ENCODE peak calls at places on chromosome 12, in four cellular contexts. I is HCT116; Z is tibial nerve; W is CD8-positive, alpha-beta T cell. H is an unnamed sample.
A peak's percentile ranks its signal among the peaks of the same experiment; 100 is the strongest.

GRCh38 chr12:27970391-27970980 is 2.0 kb downstream of the PTHLH start:
- DNase-seq in I (no peak), W (no peak), Z (no peak), H (peak; percentile 34)

GRCh38 chr12:851343-851742 is 98.2 kb downstream of the RAD52 start:
- DNase-seq in W (no peak), Z (no peak), I (no peak), H (no peak)

GRCh38 chr12:53696285-53696654 is 20.4 kb upstream of the ATP5MC2 start:
- DNase-seq in I (peak; percentile 95), W (no peak), Z (no peak), H (peak; percentile 44)

GRCh38 chr12:115149279-115149678 is 465.3 kb upstream of the TBX3 start:
- DNase-seq in I (no peak), W (no peak), Z (no peak), H (no peak)

GRCh38 chr12:39145175-39145999 is 240.0 kb upstream of the CPNE8 start:
- DNase-seq in W (no peak), Z (peak; percentile 30), I (no peak), H (peak; percentile 70)

GRCh38 chr12:29374012-29374411 is 7.0 kb downstream of the ERGIC2 start:
- DNase-seq in Z (no peak), I (no peak), W (no peak), H (no peak)

GRCh38 chr12:47377414-47378221 is 297.9 kb upstream of the AMIGO2 start:
- DNase-seq in Z (peak; percentile 91), W (no peak), I (no peak), H (no peak)

GRCh38 chr12:108633534-108634224 is at the start of gene SELPLG:
- DNase-seq in W (peak; percentile 96), Z (no peak), I (no peak), H (no peak)

GRCh38 chr12:110537605-110538409 is 35.7 kb downstream of the RAD9B start:
- DNase-seq in W (no peak), I (no peak), Z (no peak), H (no peak)

GRCh38 chr12:95674631-95675030 is 115.9 kb downstream of the NTN4 start:
- DNase-seq in W (no peak), I (no peak), Z (no peak), H (no peak)

GRCh38 chr12:65495233-65495632 is 216.8 kb downstream of the MSRB3 start:
- DNase-seq in Z (no peak), W (no peak), I (peak; percentile 88), H (no peak)

GRCh38 chr12:5621329-5621728 is 189.4 kb downstream of the NTF3 start:
- DNase-seq in I (no peak), W (no peak), Z (no peak), H (no peak)

GRCh38 chr12:115132145-115132544 is 448.2 kb upstream of the TBX3 start:
- DNase-seq in I (no peak), Z (no peak), W (no peak), H (no peak)

GRCh38 chr12:52622349-52622748 is 4.0 kb upstream of the KRT73 start:
- DNase-seq in W (no peak), Z (no peak), I (no peak), H (no peak)

GRCh38 chr12:92431146-92431545 is 271.6 kb upstream of the PLEKHG7 start:
- DNase-seq in W (peak; percentile 29), Z (no peak), I (no peak), H (no peak)

GRCh38 chr12:27913999-27914614 is 58.4 kb downstream of the PTHLH start:
- DNase-seq in I (no peak), W (no peak), Z (no peak), H (no peak)

GRCh38 chr12:123389560-123390351 is 5.8 kb downstream of the KMT5A start:
- DNase-seq in Z (no peak), I (no peak), W (no peak), H (peak; percentile 19)

GRCh38 chr12:24718641-24719040 is 230.3 kb downstream of the BCAT1 start:
- DNase-seq in Z (no peak), W (no peak), I (no peak), H (no peak)

GRCh38 chr12:124523071-124523470 is 44.3 kb downstream of the NCOR2 start:
- DNase-seq in W (no peak), Z (no peak), I (no peak), H (no peak)

GRCh38 chr12:120940799-120941198 is 36.6 kb upstream of the SPPL3 start:
- DNase-seq in I (no peak), Z (no peak), W (no peak), H (no peak)

GRCh38 chr12:119803391-119803791 is 73.7 kb downstream of the CIT start:
- DNase-seq in Z (no peak), I (no peak), W (no peak), H (peak; percentile 30)

GRCh38 chr12:51238037-51238509 is 553 bp upstream of the DAZAP2 start:
- DNase-seq in Z (no peak), I (no peak), W (no peak), H (no peak)

GRCh38 chr12:14833952-14834351 is 9.4 kb downstream of the ART4 start:
- DNase-seq in Z (no peak), W (no peak), I (no peak), H (no peak)

GRCh38 chr12:51818567-51819300 is 29.8 kb downstream of the FIGNL2 start:
- DNase-seq in Z (no peak), I (no peak), W (no peak), H (no peak)

GRCh38 chr12:68470664-68471328 is 138.6 kb upstream of the MDM1 start:
- DNase-seq in I (no peak), W (no peak), Z (no peak), H (no peak)

GRCh38 chr12:12456637-12457036 is 99.8 kb downstream of the BORCS5 start:
- DNase-seq in Z (no peak), I (no peak), W (no peak), H (no peak)

GRCh38 chr12:252634-253033 is 10.0 kb downstream of the SLC6A13 start:
- DNase-seq in Z (no peak), I (no peak), W (no peak), H (no peak)

GRCh38 chr12:104524026-104524425 is 67.3 kb downstream of the CHST11 start:
- DNase-seq in I (no peak), W (no peak), Z (no peak), H (no peak)

GRCh38 chr12:49671051-49671765 is 36.0 kb downstream of the FMNL3 start:
- DNase-seq in I (no peak), Z (no peak), W (peak; percentile 80), H (no peak)

GRCh38 chr12:45130881-45131281 is 80.0 kb upstream of the DBX2 start:
- DNase-seq in W (no peak), I (peak; percentile 63), Z (no peak), H (peak; percentile 54)

GRCh38 chr12:95701275-95701674 is 89.3 kb downstream of the NTN4 start:
- DNase-seq in W (no peak), I (no peak), Z (no peak), H (no peak)

GRCh38 chr12:124568431-124569374 is 1.3 kb upstream of the NCOR2 start:
- DNase-seq in W (no peak), I (no peak), Z (peak; percentile 67), H (no peak)

GRCh38 chr12:122854554-122854953 is 19.3 kb downstream of the HIP1R start:
- DNase-seq in I (no peak), Z (no peak), W (peak; percentile 1), H (no peak)

GRCh38 chr12:11724888-11725310 is 75.4 kb downstream of the ETV6 start:
- DNase-seq in I (no peak), Z (no peak), W (no peak), H (no peak)

GRCh38 chr12:53798575-53798974 is 46.8 kb upstream of the CISTR start:
- DNase-seq in I (peak; percentile 47), W (no peak), Z (no peak), H (no peak)

GRCh38 chr12:69708649-69709048 is 9.5 kb upstream of the BEST3 start:
- DNase-seq in Z (no peak), W (no peak), I (no peak), H (no peak)
- TF ChIP-seq CTCF in Z (no peak), W (peak; percentile 14), I (peak; percentile 32), H (peak; percentile 53)

DNA sequence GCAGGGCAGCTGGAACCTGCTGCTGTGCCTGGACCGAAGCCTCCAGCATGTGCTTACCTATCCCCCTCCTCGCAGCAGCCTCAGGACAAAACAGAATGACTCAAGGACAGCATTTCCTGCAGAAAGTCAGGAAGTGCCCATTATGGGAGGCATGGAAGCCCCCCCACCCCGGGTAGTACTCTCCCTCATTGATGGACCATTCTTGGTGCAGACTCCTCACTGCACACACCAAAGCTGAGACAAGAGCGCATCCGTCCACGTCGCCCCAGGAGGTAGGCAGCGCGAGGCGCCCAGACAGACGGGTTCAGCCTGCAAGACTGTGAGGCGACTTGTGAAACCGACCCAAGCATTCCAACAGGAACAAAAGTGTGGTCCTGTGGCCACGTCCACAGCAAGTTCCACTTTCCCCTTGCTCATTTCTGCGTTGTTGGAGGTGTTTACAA is 243.9 kb upstream of the ATXN7L3B start:
- DNase-seq in Z (no peak), I (no peak), W (no peak), H (no peak)
- TF ChIP-seq CTCF in Z (no peak), I (no peak), W (no peak), H (no peak)

GRCh38 chr12:72472350-72472749 is 200.2 kb downstream of the TRHDE start:
- DNase-seq in I (no peak), Z (no peak), W (no peak), H (no peak)
- TF ChIP-seq CTCF in I (no peak), Z (no peak), W (no peak), H (no peak)

GRCh38 chr12:116274552-116275375 is 2.7 kb downstream of the MED13L start:
- DNase-seq in I (no peak), W (no peak), Z (no peak), H (no peak)

GRCh38 chr12:116277393-116278258 is at the start of gene MED13L:
- DNase-seq in I (peak; percentile 57), Z (peak; percentile 85), W (peak; percentile 89), H (peak; percentile 80)

GRCh38 chr12:116278259-116278595 is 734 bp upstream of the MED13L start:
- DNase-seq in W (no peak), Z (no peak), I (no peak), H (no peak)

GRCh38 chr12:116278667-116279066 is 1.2 kb upstream of the MED13L start:
- DNase-seq in W (no peak), I (no peak), Z (no peak), H (no peak)

DNA sequence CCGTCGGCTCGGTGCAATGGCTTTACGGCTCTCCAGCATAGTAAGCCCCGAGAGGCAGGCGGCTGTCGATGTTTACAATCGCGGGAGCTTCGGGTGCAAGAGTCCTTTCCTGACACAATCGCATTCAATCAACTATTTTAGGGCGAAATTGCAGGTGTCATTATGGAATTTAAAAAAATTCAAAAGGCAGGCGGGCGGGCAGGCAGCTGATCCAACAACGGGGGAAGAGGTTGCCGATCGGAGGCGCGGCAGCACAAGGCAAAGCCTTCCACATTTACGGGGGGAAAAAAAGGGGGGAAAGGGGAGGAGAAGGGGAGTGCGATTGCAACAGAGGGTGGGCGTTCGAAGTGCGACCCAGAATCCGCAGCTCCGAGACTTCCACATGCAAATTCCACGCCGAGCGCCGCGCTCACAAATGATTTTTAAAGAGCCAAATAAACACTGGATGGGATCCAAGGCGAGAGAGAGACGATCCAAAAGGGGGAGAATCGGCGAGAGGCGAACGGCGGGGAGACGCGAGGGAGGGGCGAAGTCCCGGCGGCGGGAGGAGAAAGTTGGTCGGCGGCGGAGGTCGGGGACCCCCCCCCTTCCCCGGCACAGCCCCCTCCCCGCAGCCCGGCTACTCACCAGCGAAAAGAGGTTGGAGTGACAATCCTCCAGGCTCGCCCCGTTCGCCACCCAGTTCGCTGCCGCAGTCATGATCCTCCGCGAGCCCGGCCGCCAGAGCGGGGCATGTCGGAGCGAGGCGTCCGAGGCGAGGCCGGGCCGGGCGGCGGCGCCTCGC is 868 bp downstream of the MED13L start:
- DNase-seq in W (peak; percentile 76), Z (peak; percentile 47), I (no peak), H (peak; percentile 55)
- TF ChIP-seq CTCF in W (no peak), Z (no peak), I (no peak), H (no peak)

H was measured in neural crest cell.